ENCODE peak calls at places on chromosomes 1 and 21, in four cellular contexts. One of them, this sample, is unnamed.
A peak's percentile ranks its signal among the peaks of the same experiment; 100 is the strongest.

GRCh38 chr1:213474054-213474453 is 423.0 kb downstream of the RPS6KC1 start:
- DNase-seq in uterus: no peak
- DNase-seq in H54: no peak
- DNase-seq in frontal cortex: no peak
- DNase-seq in this sample: no peak

GRCh38 chr1:156244126-156244525 is 2.1 kb downstream of the BGLAP start:
- DNase-seq in H54: no peak
- DNase-seq in frontal cortex: no peak
- DNase-seq in uterus: no peak
- DNase-seq in this sample: no peak

GRCh38 chr1:191993549-191993948 is 164.7 kb upstream of the RGS18 start:
- DNase-seq in H54: no peak
- DNase-seq in frontal cortex: no peak
- DNase-seq in uterus: no peak
- DNase-seq in this sample: no peak

GRCh38 chr1:208437416-208437815 is 193.2 kb upstream of the PLXNA2 start:
- DNase-seq in H54: no peak
- DNase-seq in frontal cortex: no peak
- DNase-seq in uterus: no peak
- DNase-seq in this sample: no peak

GRCh38 chr1:5125208-5125607 is 470.8 kb downstream of the AJAP1 start:
- DNase-seq in uterus: no peak
- DNase-seq in H54: no peak
- DNase-seq in frontal cortex: no peak
- DNase-seq in this sample: no peak

GRCh38 chr1:184504695-184505338 is 118.0 kb downstream of the C1orf21 start:
- DNase-seq in H54: no peak
- DNase-seq in uterus: no peak
- DNase-seq in frontal cortex: no peak
- DNase-seq in this sample: no peak

GRCh38 chr1:115164484-115164883 is 75.2 kb upstream of the TSPAN2 start:
- DNase-seq in uterus: no peak
- DNase-seq in frontal cortex: no peak
- DNase-seq in H54: no peak
- DNase-seq in this sample: no peak

GRCh38 chr1:213953816-213954215 is 34.0 kb upstream of the PROX1 start:
- DNase-seq in H54: no peak
- DNase-seq in uterus: no peak
- DNase-seq in frontal cortex: no peak
- DNase-seq in this sample: no peak

GRCh38 chr1:226821719-226822085 is 48.7 kb upstream of the PSEN2 start:
- DNase-seq in H54: no peak
- DNase-seq in frontal cortex: no peak
- DNase-seq in uterus: no peak
- DNase-seq in this sample: no peak

GRCh38 chr1:205805082-205805711 is 7.8 kb downstream of the SLC41A1 start:
- DNase-seq in H54: no peak
- DNase-seq in frontal cortex: no peak
- DNase-seq in uterus: no peak
- DNase-seq in this sample: no peak

GRCh38 chr1:20255666-20256065 is 35.0 kb upstream of the VWA5B1 start:
- DNase-seq in H54: peak; percentile 43
- DNase-seq in frontal cortex: peak; percentile 29
- DNase-seq in uterus: no peak
- DNase-seq in this sample: peak; percentile 77

GRCh38 chr1:115454835-115455511 is 116.9 kb upstream of the NGF start:
- DNase-seq in uterus: peak; percentile 47
- DNase-seq in H54: no peak
- DNase-seq in frontal cortex: no peak
- DNase-seq in this sample: peak; percentile 15

GRCh38 chr21:29258626-29259335 is 39.9 kb upstream of the BACH1 start:
- DNase-seq in uterus: no peak
- DNase-seq in frontal cortex: no peak
- DNase-seq in H54: peak; percentile 47
- DNase-seq in this sample: no peak

GRCh38 chr1:13935336-13935735 is 235.3 kb downstream of the PRDM2 start:
- DNase-seq in frontal cortex: no peak
- DNase-seq in H54: no peak
- DNase-seq in uterus: no peak
- DNase-seq in this sample: no peak

GRCh38 chr1:67830226-67830625 is 3.0 kb downstream of the GNG12 start:
- DNase-seq in H54: no peak
- DNase-seq in frontal cortex: no peak
- DNase-seq in uterus: no peak
- DNase-seq in this sample: no peak

GRCh38 chr1:17755120-17755519 is at the start of gene ACTL8:
- DNase-seq in uterus: no peak
- DNase-seq in H54: no peak
- DNase-seq in frontal cortex: no peak
- DNase-seq in this sample: no peak

GRCh38 chr1:206674745-206675175 is 9.9 kb upstream of the MAPKAPK2 start:
- DNase-seq in uterus: peak; percentile 86
- DNase-seq in frontal cortex: no peak
- DNase-seq in H54: peak; percentile 80
- DNase-seq in this sample: peak; percentile 82

GRCh38 chr21:20570824-20571232 is 427.4 kb upstream of the NCAM2 start:
- DNase-seq in H54: no peak
- DNase-seq in uterus: no peak
- DNase-seq in frontal cortex: no peak
- DNase-seq in this sample: no peak

GRCh38 chr1:28249013-28249870 is 10.1 kb upstream of the SESN2 start:
- DNase-seq in frontal cortex: no peak
- DNase-seq in uterus: no peak
- DNase-seq in H54: no peak
- DNase-seq in this sample: peak; percentile 50

GRCh38 chr1:212488436-212489283 is 55.9 kb downstream of the NENF start:
- DNase-seq in uterus: peak; percentile 82
- DNase-seq in frontal cortex: peak; percentile 42
- DNase-seq in H54: no peak
- DNase-seq in this sample: peak; percentile 66

GRCh38 chr1:115781830-115782229 is 13.3 kb upstream of the CASQ2 start:
- DNase-seq in uterus: no peak
- DNase-seq in frontal cortex: no peak
- DNase-seq in H54: no peak
- DNase-seq in this sample: no peak

GRCh38 chr1:207034998-207035397 is 2.4 kb upstream of the C1orf116 start:
- DNase-seq in H54: peak; percentile 40
- DNase-seq in frontal cortex: no peak
- DNase-seq in uterus: no peak
- DNase-seq in this sample: no peak

GRCh38 chr1:39529901-39530535 is 38.6 kb downstream of the BMP8A start:
- DNase-seq in H54: no peak
- DNase-seq in uterus: no peak
- DNase-seq in frontal cortex: no peak
- DNase-seq in this sample: no peak

GRCh38 chr1:212698467-212699103 is 1.1 kb downstream of the BATF3 start:
- DNase-seq in frontal cortex: no peak
- DNase-seq in H54: no peak
- DNase-seq in uterus: no peak
- DNase-seq in this sample: no peak

GRCh38 chr1:157369808-157370521 is 182.3 kb downstream of the FCRL5 start:
- DNase-seq in uterus: no peak
- DNase-seq in frontal cortex: peak; percentile 25
- DNase-seq in H54: no peak
- DNase-seq in this sample: peak; percentile 64

GRCh38 chr1:145992502-145992936 is 3.9 kb downstream of the TXNIP start:
- DNase-seq in frontal cortex: no peak
- DNase-seq in H54: no peak
- DNase-seq in uterus: peak; percentile 12
- DNase-seq in this sample: no peak

GRCh38 chr1:30940541-30940940 is 32.0 kb upstream of the SDC3 start:
- DNase-seq in H54: no peak
- DNase-seq in uterus: no peak
- DNase-seq in frontal cortex: no peak
- DNase-seq in this sample: no peak

GRCh38 chr1:176541663-176542062 is 78.7 kb downstream of the PAPPA2 start:
- DNase-seq in uterus: no peak
- DNase-seq in H54: no peak
- DNase-seq in frontal cortex: no peak
- DNase-seq in this sample: no peak

GRCh38 chr1:107459204-107459904 is 318.5 kb downstream of the NTNG1 start:
- DNase-seq in H54: no peak
- DNase-seq in frontal cortex: no peak
- DNase-seq in uterus: no peak
- DNase-seq in this sample: no peak

GRCh38 chr1:32702599-32703478 is at the start of gene SYNC:
- DNase-seq in frontal cortex: peak; percentile 76
- DNase-seq in H54: peak; percentile 85
- DNase-seq in uterus: peak; percentile 77
- DNase-seq in this sample: peak; percentile 93

GRCh38 chr1:231934797-231935196 is 308.2 kb downstream of the DISC1 start:
- DNase-seq in H54: no peak
- DNase-seq in uterus: no peak
- DNase-seq in frontal cortex: no peak
- DNase-seq in this sample: no peak

GRCh38 chr1:23020731-23021130 is 1.5 kb downstream of the KDM1A start:
- DNase-seq in frontal cortex: no peak
- DNase-seq in uterus: no peak
- DNase-seq in H54: no peak
- DNase-seq in this sample: no peak